ENCODE peak calls at places on chromosomes 1 and 21, in ten cellular contexts. One of them, this sample, is unnamed.

GRCh38 chr1:162070094-162070748 is 730 bp downstream of the NOS1AP start:
- DNase-seq in globus pallidus: no peak
- DNase-seq in Ammon's horn: no peak
- DNase-seq in NCI-H1048: no peak
- DNase-seq in NCI-H2029: peak
- DNase-seq in NCI-H1417: peak
- DNase-seq in stimulated activated CD8-positive, alpha-beta memory T cell treated with anti-CD3 and anti-CD28 coated beads, Interleukin-4, amount 100 ng/mL, for 4 hours: no peak
- DNase-seq in left cardiac atrium: no peak
- DNase-seq in NCI-H1694 treated with DMSO at 0.1 percent for 48 hours: no peak
- DNase-seq in AG10803: no peak
- DNase-seq in this sample: peak

GRCh38 chr1:91066545-91066944 is 44.7 kb upstream of the ZNF644 start:
- DNase-seq in globus pallidus: no peak
- DNase-seq in Ammon's horn: no peak
- DNase-seq in NCI-H1048: no peak
- DNase-seq in NCI-H2029: no peak
- DNase-seq in NCI-H1417: no peak
- DNase-seq in stimulated activated CD8-positive, alpha-beta memory T cell treated with anti-CD3 and anti-CD28 coated beads, Interleukin-4, amount 100 ng/mL, for 4 hours: no peak
- DNase-seq in left cardiac atrium: no peak
- DNase-seq in NCI-H1694 treated with DMSO at 0.1 percent for 48 hours: no peak
- DNase-seq in AG10803: no peak
- DNase-seq in this sample: no peak

GRCh38 chr1:27391511-27392095 is 819 bp upstream of the GPR3 start:
- DNase-seq in globus pallidus: peak
- DNase-seq in Ammon's horn: peak
- DNase-seq in NCI-H1048: peak
- DNase-seq in NCI-H2029: peak
- DNase-seq in NCI-H1417: no peak
- DNase-seq in stimulated activated CD8-positive, alpha-beta memory T cell treated with anti-CD3 and anti-CD28 coated beads, Interleukin-4, amount 100 ng/mL, for 4 hours: no peak
- DNase-seq in left cardiac atrium: peak
- DNase-seq in NCI-H1694 treated with DMSO at 0.1 percent for 48 hours: no peak
- DNase-seq in AG10803: no peak
- DNase-seq in this sample: no peak

GRCh38 chr1:30697571-30697970 is 25.8 kb downstream of the MATN1 start:
- DNase-seq in globus pallidus: no peak
- DNase-seq in Ammon's horn: no peak
- DNase-seq in NCI-H1048: no peak
- DNase-seq in NCI-H2029: no peak
- DNase-seq in NCI-H1417: no peak
- DNase-seq in stimulated activated CD8-positive, alpha-beta memory T cell treated with anti-CD3 and anti-CD28 coated beads, Interleukin-4, amount 100 ng/mL, for 4 hours: no peak
- DNase-seq in left cardiac atrium: no peak
- DNase-seq in NCI-H1694 treated with DMSO at 0.1 percent for 48 hours: no peak
- DNase-seq in AG10803: no peak
- DNase-seq in this sample: no peak

GRCh38 chr1:44543816-44544185 is 130.5 kb downstream of the TMEM53 start:
- DNase-seq in globus pallidus: no peak
- DNase-seq in Ammon's horn: no peak
- DNase-seq in NCI-H1048: no peak
- DNase-seq in NCI-H2029: no peak
- DNase-seq in NCI-H1417: no peak
- DNase-seq in stimulated activated CD8-positive, alpha-beta memory T cell treated with anti-CD3 and anti-CD28 coated beads, Interleukin-4, amount 100 ng/mL, for 4 hours: no peak
- DNase-seq in left cardiac atrium: no peak
- DNase-seq in NCI-H1694 treated with DMSO at 0.1 percent for 48 hours: no peak
- DNase-seq in AG10803: no peak
- DNase-seq in this sample: no peak

GRCh38 chr1:178030452-178030851 is 60.6 kb upstream of the SEC16B start:
- DNase-seq in globus pallidus: no peak
- DNase-seq in Ammon's horn: no peak
- DNase-seq in NCI-H1048: no peak
- DNase-seq in NCI-H2029: no peak
- DNase-seq in NCI-H1417: no peak
- DNase-seq in stimulated activated CD8-positive, alpha-beta memory T cell treated with anti-CD3 and anti-CD28 coated beads, Interleukin-4, amount 100 ng/mL, for 4 hours: no peak
- DNase-seq in left cardiac atrium: no peak
- DNase-seq in NCI-H1694 treated with DMSO at 0.1 percent for 48 hours: peak
- DNase-seq in AG10803: no peak
- DNase-seq in this sample: no peak

GRCh38 chr1:3611170-3612019 is at the start of gene MEGF6:
- DNase-seq in globus pallidus: no peak
- DNase-seq in Ammon's horn: no peak
- DNase-seq in NCI-H1048: peak
- DNase-seq in NCI-H2029: no peak
- DNase-seq in NCI-H1417: peak
- DNase-seq in stimulated activated CD8-positive, alpha-beta memory T cell treated with anti-CD3 and anti-CD28 coated beads, Interleukin-4, amount 100 ng/mL, for 4 hours: peak
- DNase-seq in left cardiac atrium: peak
- DNase-seq in NCI-H1694 treated with DMSO at 0.1 percent for 48 hours: peak
- DNase-seq in AG10803: no peak
- DNase-seq in this sample: peak

GRCh38 chr1:157137051-157137772 is 983 bp downstream of the ETV3 start:
- DNase-seq in globus pallidus: no peak
- DNase-seq in Ammon's horn: no peak
- DNase-seq in NCI-H1048: no peak
- DNase-seq in NCI-H2029: peak
- DNase-seq in NCI-H1417: no peak
- DNase-seq in stimulated activated CD8-positive, alpha-beta memory T cell treated with anti-CD3 and anti-CD28 coated beads, Interleukin-4, amount 100 ng/mL, for 4 hours: no peak
- DNase-seq in left cardiac atrium: no peak
- DNase-seq in NCI-H1694 treated with DMSO at 0.1 percent for 48 hours: no peak
- DNase-seq in AG10803: peak
- DNase-seq in this sample: no peak

GRCh38 chr21:14383596-14384210 is 757 bp upstream of the HSPA13 start:
- DNase-seq in globus pallidus: no peak
- DNase-seq in Ammon's horn: no peak
- DNase-seq in NCI-H1048: no peak
- DNase-seq in NCI-H2029: no peak
- DNase-seq in NCI-H1417: no peak
- DNase-seq in stimulated activated CD8-positive, alpha-beta memory T cell treated with anti-CD3 and anti-CD28 coated beads, Interleukin-4, amount 100 ng/mL, for 4 hours: no peak
- DNase-seq in left cardiac atrium: peak
- DNase-seq in NCI-H1694 treated with DMSO at 0.1 percent for 48 hours: peak
- DNase-seq in AG10803: peak
- DNase-seq in this sample: no peak

GRCh38 chr1:1001057-1001630 is 1.2 kb upstream of the HES4 start:
- DNase-seq in globus pallidus: no peak
- DNase-seq in Ammon's horn: no peak
- DNase-seq in NCI-H1048: no peak
- DNase-seq in NCI-H2029: no peak
- DNase-seq in NCI-H1417: no peak
- DNase-seq in stimulated activated CD8-positive, alpha-beta memory T cell treated with anti-CD3 and anti-CD28 coated beads, Interleukin-4, amount 100 ng/mL, for 4 hours: no peak
- DNase-seq in left cardiac atrium: no peak
- DNase-seq in NCI-H1694 treated with DMSO at 0.1 percent for 48 hours: no peak
- DNase-seq in AG10803: no peak
- DNase-seq in this sample: no peak

GRCh38 chr1:205783904-205784303 is 8.6 kb upstream of the RAB29 start:
- DNase-seq in globus pallidus: no peak
- DNase-seq in Ammon's horn: no peak
- DNase-seq in NCI-H1048: no peak
- DNase-seq in NCI-H2029: no peak
- DNase-seq in NCI-H1417: no peak
- DNase-seq in stimulated activated CD8-positive, alpha-beta memory T cell treated with anti-CD3 and anti-CD28 coated beads, Interleukin-4, amount 100 ng/mL, for 4 hours: no peak
- DNase-seq in left cardiac atrium: peak
- DNase-seq in NCI-H1694 treated with DMSO at 0.1 percent for 48 hours: no peak
- DNase-seq in AG10803: no peak
- DNase-seq in this sample: no peak

GRCh38 chr1:228311091-228311490 is 95.5 kb downstream of the TRIM11 start:
- DNase-seq in globus pallidus: no peak
- DNase-seq in Ammon's horn: no peak
- DNase-seq in NCI-H1048: no peak
- DNase-seq in NCI-H2029: no peak
- DNase-seq in NCI-H1417: no peak
- DNase-seq in stimulated activated CD8-positive, alpha-beta memory T cell treated with anti-CD3 and anti-CD28 coated beads, Interleukin-4, amount 100 ng/mL, for 4 hours: no peak
- DNase-seq in left cardiac atrium: no peak
- DNase-seq in NCI-H1694 treated with DMSO at 0.1 percent for 48 hours: no peak
- DNase-seq in AG10803: no peak
- DNase-seq in this sample: no peak

GRCh38 chr1:3221112-3222041 is 152.4 kb downstream of the PRDM16 start:
- DNase-seq in globus pallidus: peak
- DNase-seq in Ammon's horn: peak
- DNase-seq in NCI-H1048: no peak
- DNase-seq in NCI-H2029: no peak
- DNase-seq in NCI-H1417: no peak
- DNase-seq in stimulated activated CD8-positive, alpha-beta memory T cell treated with anti-CD3 and anti-CD28 coated beads, Interleukin-4, amount 100 ng/mL, for 4 hours: no peak
- DNase-seq in left cardiac atrium: no peak
- DNase-seq in NCI-H1694 treated with DMSO at 0.1 percent for 48 hours: no peak
- DNase-seq in AG10803: no peak
- DNase-seq in this sample: no peak

This sample was measured in retina.